ENCODE peak calls at places on chromosomes 3 and 15, in seven cellular contexts. L is NCI-H460; I is cardiac fibroblast; N is GM10248; P is hypothalamus; T is activated naive CD4-positive, alpha-beta T cell; M is coronary artery. A is an unnamed sample.

GRCh38 chr15:34126522-34126921 is 24.6 kb downstream of the PGBD4 start:
- DNase-seq in P (no peak), M (no peak), L (no peak), I (no peak), T (no peak), N (no peak), A (no peak)

GRCh38 chr15:69996842-69997478 is 100.8 kb downstream of the TLE3 start:
- DNase-seq in N (no peak), T (no peak), I (no peak), L (no peak), M (no peak), P (no peak), A (no peak)

GRCh38 chr3:126373682-126374601 is 16.7 kb upstream of the KLF15 start:
- DNase-seq in N (no peak), T (no peak), P (no peak), L (no peak), M (no peak), I (peak; percentile 78), A (no peak)

GRCh38 chr3:130800829-130801228 is 54.2 kb upstream of the PIK3R4 start:
- DNase-seq in M (no peak), P (no peak), N (no peak), T (no peak), I (no peak), L (no peak), A (no peak)

GRCh38 chr3:11878837-11879236 is 32.2 kb upstream of the TAMM41 start:
- DNase-seq in L (no peak), M (no peak), N (no peak), I (no peak), P (no peak), T (no peak), A (no peak)

GRCh38 chr3:70358978-70359580 is 46.6 kb upstream of the MDFIC2 start:
- DNase-seq in I (peak; percentile 65), P (peak; percentile 78), L (peak; percentile 26), M (no peak), T (no peak), N (no peak), A (no peak)

GRCh38 chr15:26767169-26767670 is 5.6 kb downstream of the GABRB3 start:
- DNase-seq in T (no peak), M (no peak), P (no peak), L (peak; percentile 18), N (no peak), I (no peak), A (no peak)

GRCh38 chr3:99537416-99537815 is 101.0 kb upstream of the COL8A1 start:
- DNase-seq in L (no peak), T (no peak), N (no peak), I (no peak), P (no peak), M (no peak), A (no peak)

GRCh38 chr3:184336484-184337230 is 743 bp upstream of the FAM131A start:
- DNase-seq in P (peak; percentile 81), T (no peak), N (peak; percentile 46), L (no peak), M (no peak), I (peak; percentile 72), A (no peak)

GRCh38 chr3:6717026-6717943 is 143.6 kb upstream of the GRM7 start:
- DNase-seq in N (peak; percentile 28), M (no peak), I (no peak), P (no peak), T (no peak), L (no peak), A (no peak)

GRCh38 chr3:29057326-29057725 is 223.5 kb upstream of the RBMS3 start:
- DNase-seq in M (no peak), L (no peak), P (no peak), I (peak; percentile 43), T (no peak), N (no peak), A (no peak)

GRCh38 chr3:112653881-112654300 is 12.9 kb upstream of the CCDC80 start:
- DNase-seq in N (no peak), P (no peak), M (no peak), I (peak; percentile 81), T (no peak), L (no peak), A (no peak)

GRCh38 chr3:57582470-57583168 is 14.5 kb downstream of the ARF4 start:
- DNase-seq in I (no peak), P (no peak), T (no peak), L (no peak), M (no peak), N (no peak), A (no peak)

GRCh38 chr3:157465741-157466140 is 29.1 kb downstream of the PTX3 start:
- DNase-seq in N (no peak), I (no peak), L (no peak), M (no peak), T (no peak), P (no peak), A (no peak)

GRCh38 chr3:111712294-111713180 is 117.4 kb upstream of the ZBED2 start:
- DNase-seq in T (no peak), L (no peak), M (no peak), P (no peak), I (no peak), N (no peak), A (no peak)

GRCh38 chr3:128266453-128266852 is 113.2 kb downstream of the EEFSEC start:
- DNase-seq in L (no peak), P (no peak), T (no peak), N (no peak), M (peak; percentile 35), I (peak; percentile 39), A (no peak)

GRCh38 chr3:64215084-64215483 is 10.2 kb downstream of the PRICKLE2 start:
- DNase-seq in M (no peak), I (no peak), P (no peak), N (no peak), L (no peak), T (no peak), A (no peak)

GRCh38 chr3:127226946-127227842 is 34.3 kb downstream of the PRR23E start:
- DNase-seq in I (no peak), L (no peak), N (no peak), P (no peak), M (no peak), T (no peak), A (no peak)

GRCh38 chr15:80710635-80711553 is 15.8 kb downstream of the ABHD17C start:
- DNase-seq in L (no peak), I (no peak), T (no peak), M (no peak), N (peak; percentile 19), P (no peak), A (no peak)

GRCh38 chr3:96319176-96319575 is 495.2 kb upstream of the EPHA6 start:
- DNase-seq in I (no peak), P (no peak), T (no peak), N (no peak), L (no peak), M (no peak), A (no peak)

GRCh38 chr15:96329403-96329981 is 1.0 kb upstream of the NR2F2 start:
- DNase-seq in M (peak; percentile 73), T (no peak), I (no peak), N (no peak), L (no peak), P (no peak), A (no peak)

GRCh38 chr3:122353901-122354401 is 28.9 kb downstream of the CSTA start:
- DNase-seq in N (peak; percentile 14), L (no peak), M (no peak), P (no peak), I (no peak), T (no peak), A (no peak)

GRCh38 chr15:50740955-50741354 is 24.6 kb downstream of the SPPL2A start:
- DNase-seq in T (no peak), M (no peak), P (no peak), N (no peak), L (no peak), I (no peak), A (no peak)

GRCh38 chr15:37931868-37932267 is 2.6 kb upstream of the TMCO5A start:
- DNase-seq in P (no peak), N (no peak), M (no peak), I (peak; percentile 32), L (no peak), T (no peak), A (no peak)

GRCh38 chr3:42071720-42072582 is 19.2 kb upstream of the TRAK1 start:
- DNase-seq in P (peak; percentile 82), N (peak; percentile 39), I (peak; percentile 90), T (no peak), M (peak; percentile 85), L (peak; percentile 6), A (peak; percentile 91)

GRCh38 chr3:102148598-102149302 is 286.1 kb upstream of the ZPLD1 start:
- DNase-seq in M (no peak), T (no peak), I (no peak), P (no peak), N (no peak), L (no peak), A (no peak)

A was measured in posterior cingulate gyrus.